ENCODE peak calls at places on chromosomes 6 and 20, in nine cellular contexts. Y is HFF-Myc, L is tibial artery, Q is PC-3, A is fibroblast of the aortic adventitia, G is breast epithelium, H is A549, X is choroid plexus epithelial cell, N is AG10803. U is an unnamed sample.

GRCh38 chr20:51382986-51383821 is 159.3 kb downstream of the NFATC2 start:
- DNase-seq in Y (no peak), L (no peak), Q (peak), A (no peak), G (no peak), H (no peak), X (no peak), N (peak), U (no peak)

GRCh38 chr6:134519456-134519855 is 201.5 kb upstream of the SGK1 start:
- DNase-seq in Y (no peak), L (peak), Q (no peak), A (no peak), G (no peak), H (no peak), X (peak), N (no peak), U (no peak)

GRCh38 chr20:64116016-64116415 is 8.7 kb upstream of the NPBWR2 start:
- DNase-seq in Y (no peak), L (no peak), Q (no peak), A (no peak), G (no peak), H (no peak), X (no peak), N (no peak), U (no peak)

GRCh38 chr20:32737371-32738223 is 5.7 kb downstream of the COMMD7 start:
- DNase-seq in Y (peak), L (no peak), Q (peak), A (peak), G (no peak), H (no peak), X (peak), N (peak), U (no peak)

GRCh38 chr6:36028088-36028886 is 679 bp downstream of the MAPK14 start:
- DNase-seq in Y (no peak), L (peak), Q (peak), A (peak), G (no peak), H (peak), X (peak), N (no peak), U (no peak)

GRCh38 chr6:20922743-20923142 is 388.5 kb downstream of the CDKAL1 start:
- DNase-seq in Y (no peak), L (no peak), Q (peak), A (no peak), G (no peak), H (no peak), X (no peak), N (no peak), U (no peak)

GRCh38 chr20:64188071-64188470 is 23.8 kb downstream of the MYT1 start:
- DNase-seq in Y (no peak), L (no peak), Q (no peak), A (no peak), G (no peak), H (no peak), X (no peak), N (no peak), U (no peak)

GRCh38 chr6:150560884-150561219 is 38.8 kb upstream of the PLEKHG1 start:
- DNase-seq in Y (no peak), L (no peak), Q (no peak), A (no peak), G (no peak), H (no peak), X (no peak), N (no peak), U (no peak)

GRCh38 chr6:408599-409102 is 17.1 kb downstream of the IRF4 start:
- DNase-seq in Y (no peak), L (peak), Q (peak), A (peak), G (no peak), H (peak), X (peak), N (peak), U (no peak)

GRCh38 chr6:33633462-33634158 is 12.5 kb downstream of the ITPR3 start:
- DNase-seq in Y (no peak), L (peak), Q (peak), A (peak), G (no peak), H (peak), X (peak), N (peak), U (peak)

GRCh38 chr6:64990652-64991304 is 716.2 kb downstream of the EYS start:
- DNase-seq in Y (no peak), L (no peak), Q (no peak), A (no peak), G (no peak), H (no peak), X (no peak), N (no peak), U (no peak)

GRCh38 chr6:169869301-169869700 is 117.9 kb downstream of the ERMARD start:
- DNase-seq in Y (no peak), L (no peak), Q (no peak), A (no peak), G (no peak), H (no peak), X (no peak), N (no peak), U (no peak)

GRCh38 chr6:118476554-118476953 is 71.5 kb upstream of the PLN start:
- DNase-seq in Y (no peak), L (no peak), Q (no peak), A (no peak), G (no peak), H (no peak), X (no peak), N (no peak), U (no peak)

GRCh38 chr6:170143401-170144150 is 147.3 kb downstream of the DLL1 start:
- DNase-seq in Y (no peak), L (peak), Q (no peak), A (no peak), G (no peak), H (no peak), X (no peak), N (no peak), U (no peak)

GRCh38 chr6:83600531-83600930 is 88.2 kb downstream of the PRSS35 start:
- DNase-seq in Y (no peak), L (no peak), Q (no peak), A (peak), G (no peak), H (no peak), X (peak), N (no peak), U (no peak)

GRCh38 chr6:42210551-42210950 is 7.1 kb downstream of the MRPS10 start:
- DNase-seq in Y (no peak), L (no peak), Q (peak), A (no peak), G (no peak), H (no peak), X (no peak), N (no peak), U (no peak)

GRCh38 chr20:56861590-56861989 is 232.5 kb downstream of the TFAP2C start:
- DNase-seq in Y (no peak), L (no peak), Q (no peak), A (no peak), G (no peak), H (no peak), X (no peak), N (no peak), U (no peak)

GRCh38 chr6:136862662-136863061 is 40.3 kb downstream of the PEX7 start:
- DNase-seq in Y (no peak), L (no peak), Q (no peak), A (no peak), G (no peak), H (no peak), X (no peak), N (no peak), U (no peak)

GRCh38 chr6:129744201-129744879 is 34.4 kb upstream of the ARHGAP18 start:
- DNase-seq in Y (peak), L (peak), Q (peak), A (peak), G (no peak), H (peak), X (peak), N (peak), U (no peak)

GRCh38 chr6:49463612-49463967 is 420 bp downstream of the CENPQ start:
- DNase-seq in Y (no peak), L (no peak), Q (no peak), A (no peak), G (no peak), H (no peak), X (no peak), N (no peak), U (no peak)

GRCh38 chr6:100464910-100465700 is at the start of gene SIM1:
- DNase-seq in Y (peak), L (peak), Q (no peak), A (no peak), G (peak), H (no peak), X (peak), N (peak), U (peak)

GRCh38 chr20:6108330-6108729 is 14.5 kb downstream of the FERMT1 start:
- DNase-seq in Y (no peak), L (no peak), Q (no peak), A (no peak), G (no peak), H (no peak), X (no peak), N (no peak), U (no peak)

GRCh38 chr6:72111611-72112010 is 225.3 kb downstream of the RIMS1 start:
- DNase-seq in Y (no peak), L (no peak), Q (no peak), A (no peak), G (no peak), H (no peak), X (no peak), N (no peak), U (no peak)

GRCh38 chr6:141532211-141532610 is 600.5 kb upstream of the GJE1 start:
- DNase-seq in Y (no peak), L (no peak), Q (no peak), A (no peak), G (no peak), H (no peak), X (no peak), N (no peak), U (no peak)

GRCh38 chr6:122405417-122405816 is 6.0 kb downstream of the HSF2 start:
- DNase-seq in Y (peak), L (no peak), Q (peak), A (peak), G (no peak), H (peak), X (no peak), N (peak), U (no peak)

GRCh38 chr6:89965441-89966249 is 71.4 kb downstream of the GJA10 start:
- DNase-seq in Y (no peak), L (no peak), Q (no peak), A (no peak), G (no peak), H (no peak), X (no peak), N (no peak), U (no peak)

GRCh38 chr20:18719426-18719825 is 94.2 kb upstream of the SCP2D1 start:
- DNase-seq in Y (no peak), L (no peak), Q (no peak), A (no peak), G (no peak), H (no peak), X (peak), N (peak), U (no peak)

GRCh38 chr6:11496152-11497060 is 41.1 kb upstream of the TMEM170B start:
- DNase-seq in Y (peak), L (peak), Q (peak), A (peak), G (peak), H (peak), X (peak), N (peak), U (no peak)

GRCh38 chr6:139713911-139714527 is 339.6 kb upstream of the CITED2 start:
- DNase-seq in Y (no peak), L (no peak), Q (peak), A (peak), G (no peak), H (peak), X (no peak), N (peak), U (no peak)

GRCh38 chr6:2739335-2739734 is 11.4 kb downstream of the MYLK4 start:
- DNase-seq in Y (peak), L (no peak), Q (peak), A (no peak), G (no peak), H (peak), X (peak), N (peak), U (no peak)

GRCh38 chr20:44422083-44422482 is 53.6 kb upstream of the TTPAL start:
- DNase-seq in Y (peak), L (no peak), Q (peak), A (peak), G (no peak), H (no peak), X (peak), N (no peak), U (no peak)

GRCh38 chr20:58719258-58719657 is 26.7 kb downstream of the NPEPL1 start:
- DNase-seq in Y (no peak), L (no peak), Q (no peak), A (no peak), G (peak), H (no peak), X (no peak), N (no peak), U (no peak)

GRCh38 chr6:170178561-170179477 is 112.1 kb downstream of the DLL1 start:
- DNase-seq in Y (peak), L (peak), Q (peak), A (peak), G (peak), H (no peak), X (peak), N (peak), U (no peak)

GRCh38 chr20:33071198-33071597 is 8.2 kb upstream of the BPIFB4 start:
- DNase-seq in Y (no peak), L (no peak), Q (no peak), A (no peak), G (no peak), H (no peak), X (no peak), N (no peak), U (no peak)

GRCh38 chr20:45229264-45230056 is 8.3 kb downstream of the SEMG2 start:
- DNase-seq in Y (no peak), L (no peak), Q (peak), A (no peak), G (no peak), H (peak), X (peak), N (no peak), U (no peak)

GRCh38 chr20:62963614-62964397 is 11.3 kb downstream of the SLC17A9 start:
- DNase-seq in Y (no peak), L (no peak), Q (no peak), A (no peak), G (no peak), H (no peak), X (no peak), N (no peak), U (no peak)

GRCh38 chr20:49288784-49289696 is 11.2 kb upstream of the ZNFX1 start:
- DNase-seq in Y (no peak), L (no peak), Q (peak), A (no peak), G (no peak), H (no peak), X (no peak), N (no peak), U (no peak)

GRCh38 chr6:108417027-108417426 is 122.2 kb downstream of the AFG1L start:
- DNase-seq in Y (no peak), L (no peak), Q (no peak), A (no peak), G (no peak), H (no peak), X (peak), N (peak), U (no peak)

GRCh38 chr6:149887343-149887742 is 10.6 kb downstream of the RAET1E start:
- DNase-seq in Y (no peak), L (no peak), Q (peak), A (peak), G (no peak), H (peak), X (peak), N (peak), U (no peak)

GRCh38 chr6:47525330-47526057 is 47.9 kb downstream of the CD2AP start:
- DNase-seq in Y (no peak), L (no peak), Q (no peak), A (no peak), G (no peak), H (no peak), X (peak), N (no peak), U (no peak)

DNA sequence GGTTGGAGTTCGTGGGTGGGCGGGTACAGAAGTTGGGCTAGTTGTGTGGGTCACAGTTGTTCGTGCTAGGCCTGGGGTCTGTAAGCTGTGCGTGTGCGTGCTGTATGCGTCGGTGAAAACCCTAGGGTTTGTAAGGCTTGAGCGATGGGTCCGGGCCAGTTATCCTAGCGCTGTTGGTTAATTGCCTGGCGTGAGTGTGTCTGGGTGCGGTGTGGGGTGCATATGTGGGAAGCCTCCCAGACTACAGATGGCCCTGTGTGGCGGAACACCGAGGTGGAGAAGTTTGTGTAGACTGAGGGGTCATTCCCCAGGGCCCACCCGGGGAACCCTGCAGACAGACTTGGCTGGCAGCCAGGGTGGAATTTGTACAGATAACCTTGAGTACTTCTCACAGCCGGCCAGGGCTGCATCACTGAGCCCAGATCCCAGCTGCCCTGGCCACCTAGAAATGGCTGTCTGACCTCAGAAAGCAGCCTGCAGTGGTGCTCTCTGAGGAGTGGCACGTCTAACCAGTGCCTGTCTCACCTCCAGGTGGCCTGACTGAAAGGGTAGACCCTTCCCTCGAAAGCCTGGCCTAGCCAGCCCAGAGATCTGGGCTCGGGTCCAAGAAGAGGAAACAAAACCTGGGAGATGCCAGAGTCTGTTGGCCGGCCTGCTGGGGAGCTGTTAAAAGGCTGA is 1.8 kb downstream of the TGIF2 start:
- DNase-seq in Y (no peak), L (no peak), Q (peak), A (peak), G (peak), H (peak), X (peak), N (peak), U (no peak)
- TF ChIP-seq CTCF in Y (no peak), L (no peak), Q (peak), A (no peak), G (no peak), H (no peak), X (no peak), N (no peak), U (no peak)

GRCh38 chr6:79762370-79762769 is 131.2 kb downstream of the SH3BGRL2 start:
- DNase-seq in Y (no peak), L (no peak), Q (peak), A (peak), G (no peak), H (peak), X (peak), N (no peak), U (no peak)
- TF ChIP-seq CTCF in Y (peak), L (no peak), Q (peak), A (peak), G (no peak), H (no peak), X (peak), N (peak), U (peak)

DNA sequence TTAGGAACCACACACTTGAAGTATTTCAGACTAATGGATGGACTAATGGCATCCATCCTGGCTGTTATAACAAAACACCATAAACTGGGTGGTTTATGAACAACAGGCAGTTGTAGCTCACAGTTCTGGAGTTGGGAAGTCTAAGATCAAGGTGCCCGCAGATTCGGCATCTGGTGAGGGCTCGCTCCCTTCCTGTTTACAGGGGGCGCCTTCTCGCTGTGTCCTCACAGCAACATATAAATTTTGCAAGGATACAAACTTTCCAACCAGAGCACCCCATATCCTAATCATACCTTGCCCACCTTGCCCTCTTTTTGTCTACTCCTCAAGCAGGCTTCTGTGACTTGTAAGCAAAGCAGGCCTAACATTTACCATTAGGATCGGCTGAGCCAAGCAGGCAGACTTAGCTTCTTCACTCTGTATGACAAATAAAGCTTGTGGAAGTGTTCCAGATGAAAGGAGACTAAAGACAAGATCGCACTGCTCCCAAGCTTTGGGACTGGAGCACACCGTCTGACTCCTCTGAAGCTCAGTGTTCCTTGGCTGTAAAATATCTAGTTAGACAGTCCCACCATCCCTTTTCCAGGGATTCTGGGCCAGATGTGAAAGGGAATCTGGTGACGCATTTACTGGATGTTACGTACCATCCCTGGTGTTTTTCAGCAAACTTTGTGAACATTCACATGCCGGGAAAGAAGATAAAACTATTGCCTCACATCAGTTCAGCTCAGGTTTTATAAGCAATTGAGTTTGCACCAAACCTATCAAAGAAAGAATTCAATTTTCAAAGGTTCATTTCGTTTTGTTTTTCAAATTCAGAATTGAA is 34.8 kb downstream of the GFOD1 start:
- DNase-seq in Y (no peak), L (no peak), Q (no peak), A (peak), G (no peak), H (no peak), X (no peak), N (no peak), U (no peak)
- TF ChIP-seq CTCF in Y (no peak), L (no peak), Q (no peak), A (no peak), G (no peak), H (no peak), X (no peak), N (no peak), U (no peak)

DNA sequence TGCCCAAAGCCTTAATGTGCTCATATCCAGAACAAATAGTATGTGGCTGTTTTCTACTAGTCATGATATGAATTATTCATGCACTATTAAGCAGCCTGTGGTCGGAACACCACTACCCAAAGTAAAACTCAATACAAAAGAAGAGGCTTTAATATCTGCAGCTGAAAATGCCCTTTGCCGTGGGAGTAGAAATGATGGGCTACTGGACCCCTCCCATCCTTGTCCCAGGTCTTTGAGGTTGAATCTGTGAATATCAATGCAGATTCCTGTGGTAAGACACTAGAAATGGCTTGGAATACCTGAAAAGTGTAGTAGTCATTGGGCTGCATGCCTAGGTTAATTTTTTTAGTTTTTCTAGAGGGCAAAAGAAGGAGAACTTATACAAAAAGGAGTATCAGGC is 303.7 kb downstream of the TBC1D7 start:
- DNase-seq in Y (no peak), L (no peak), Q (no peak), A (no peak), G (no peak), H (no peak), X (no peak), N (no peak), U (no peak)
- TF ChIP-seq CTCF in Y (no peak), L (no peak), Q (no peak), A (no peak), G (no peak), H (no peak), X (no peak), N (no peak), U (no peak)